ENCODE peak calls at places on chromosomes 13 and 19, in four cellular contexts. X is H1, J is K562, Y is HepG2. E is an unnamed sample.

GRCh38 chr19:14052470-14052869 is 9.4 kb downstream of the PALM3 start:
- DNase-seq in X (no peak), Y (no peak), J (no peak), E (no peak)

GRCh38 chr13:23966691-23967615 is 69.7 kb upstream of the C1QTNF9B start:
- DNase-seq in Y (no peak), J (no peak), X (no peak), E (no peak)

GRCh38 chr19:16403151-16403977 is 68.4 kb downstream of the EPS15L1 start:
- DNase-seq in J (no peak), X (no peak), Y (no peak), E (no peak)

GRCh38 chr13:98677398-98677797 is 75.1 kb downstream of the SLC15A1 start:
- DNase-seq in J (no peak), X (no peak), Y (no peak), E (no peak)

GRCh38 chr19:44577566-44577874 is 35.8 kb upstream of the IGSF23 start:
- DNase-seq in J (no peak), Y (no peak), X (no peak), E (no peak)

GRCh38 chr19:45655073-45655472 is 12.9 kb upstream of the GIPR start:
- DNase-seq in J (no peak), Y (no peak), X (no peak), E (no peak)

GRCh38 chr19:48553676-48554384 is 1.9 kb downstream of the SULT2B1 start:
- DNase-seq in J (peak), X (no peak), Y (peak), E (peak)

GRCh38 chr19:44723952-44724319 is 24.6 kb upstream of the BCL3 start:
- DNase-seq in X (peak), Y (peak), J (peak), E (peak)

GRCh38 chr19:37855098-37855497 is 51.3 kb downstream of the WDR87 start:
- DNase-seq in J (no peak), Y (no peak), X (no peak), E (no peak)

GRCh38 chr19:2325261-2326046 is 2.9 kb downstream of the LSM7 start:
- DNase-seq in Y (no peak), X (no peak), J (no peak), E (no peak)

GRCh38 chr13:99434258-99434788 is 66.9 kb upstream of the TM9SF2 start:
- DNase-seq in J (peak), Y (peak), X (no peak), E (no peak)

GRCh38 chr13:99386495-99386894 is 79.3 kb upstream of the GPR183 start:
- DNase-seq in X (no peak), Y (no peak), J (no peak), E (no peak)

GRCh38 chr19:54415208-54415900 is at the start of gene TTYH1:
- DNase-seq in Y (no peak), J (peak), X (no peak), E (no peak)

GRCh38 chr13:42272776-42273175 is 824 bp downstream of the AKAP11 start:
- DNase-seq in J (no peak), X (no peak), Y (no peak), E (no peak)

GRCh38 chr19:18894254-18895037 is 1.5 kb downstream of the CERS1 start:
- DNase-seq in Y (no peak), X (no peak), J (peak), E (no peak)

GRCh38 chr13:98428256-98428966 is 148.5 kb downstream of the STK24 start:
- DNase-seq in Y (no peak), X (no peak), J (no peak), E (no peak)

GRCh38 chr13:45310341-45311138 is 30.4 kb downstream of the TPT1 start:
- DNase-seq in X (no peak), Y (no peak), J (no peak), E (no peak)
- TF ChIP-seq PHF8 in X (no peak), Y (no peak), J (no peak), E (no peak)

DNA sequence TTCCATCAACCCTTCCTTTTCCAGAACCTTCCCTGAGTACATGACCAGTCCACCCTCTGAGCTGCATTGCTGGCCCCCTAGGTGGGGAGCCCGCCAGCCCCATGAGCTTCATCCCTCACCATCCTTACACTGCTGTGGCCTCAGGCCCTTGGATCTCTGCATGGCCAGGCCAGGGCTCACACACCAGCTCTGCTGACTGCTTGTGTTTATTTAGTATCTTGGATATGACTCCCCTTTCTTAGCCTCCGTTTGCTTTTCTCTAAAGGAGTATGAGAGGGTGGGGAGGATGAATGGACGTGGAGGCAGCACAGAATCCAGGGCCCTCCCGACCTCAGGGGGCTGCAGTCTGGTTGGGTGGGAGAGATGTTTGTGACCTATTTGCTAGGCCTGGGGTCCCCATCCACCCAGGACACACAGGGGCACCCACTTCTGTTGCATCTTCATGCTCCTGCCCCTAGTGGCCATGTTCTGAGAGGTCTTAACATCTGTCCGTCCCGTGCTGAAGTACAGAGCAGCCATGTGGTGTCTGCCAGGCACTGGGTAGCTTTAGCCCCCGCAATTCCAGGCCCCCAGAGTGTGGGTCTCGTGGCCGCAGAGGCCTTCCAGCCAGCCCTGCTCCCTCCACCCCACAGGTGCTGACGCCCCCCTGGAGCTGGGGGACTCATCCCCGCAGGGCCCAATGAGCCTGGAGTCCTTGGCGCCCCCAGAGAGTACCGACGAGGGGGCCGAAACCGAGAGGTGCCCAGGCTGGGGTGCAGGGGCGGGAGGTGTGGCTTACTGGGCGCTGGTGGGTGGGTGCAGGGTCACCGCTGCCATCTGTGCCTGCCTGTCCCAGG is 13.0 kb downstream of the ARHGEF1 start:
- DNase-seq in J (no peak), X (no peak), Y (no peak), E (peak)
- TF ChIP-seq POLR2A in J (no peak), X (no peak), Y (no peak), E (no peak)

GRCh38 chr13:114309806-114310410 is 4.4 kb upstream of the CHAMP1 start:
- DNase-seq in X (no peak), Y (no peak), J (no peak), E (no peak)
- TF ChIP-seq CHD2 in X (no peak), Y (no peak), J (no peak), E (no peak)

GRCh38 chr13:44155422-44156293 is 218.0 kb upstream of the SERP2 start:
- DNase-seq in X (no peak), J (no peak), Y (no peak), E (no peak)
- TF ChIP-seq PHF8 in X (no peak), J (no peak), Y (no peak), E (no peak)

DNA sequence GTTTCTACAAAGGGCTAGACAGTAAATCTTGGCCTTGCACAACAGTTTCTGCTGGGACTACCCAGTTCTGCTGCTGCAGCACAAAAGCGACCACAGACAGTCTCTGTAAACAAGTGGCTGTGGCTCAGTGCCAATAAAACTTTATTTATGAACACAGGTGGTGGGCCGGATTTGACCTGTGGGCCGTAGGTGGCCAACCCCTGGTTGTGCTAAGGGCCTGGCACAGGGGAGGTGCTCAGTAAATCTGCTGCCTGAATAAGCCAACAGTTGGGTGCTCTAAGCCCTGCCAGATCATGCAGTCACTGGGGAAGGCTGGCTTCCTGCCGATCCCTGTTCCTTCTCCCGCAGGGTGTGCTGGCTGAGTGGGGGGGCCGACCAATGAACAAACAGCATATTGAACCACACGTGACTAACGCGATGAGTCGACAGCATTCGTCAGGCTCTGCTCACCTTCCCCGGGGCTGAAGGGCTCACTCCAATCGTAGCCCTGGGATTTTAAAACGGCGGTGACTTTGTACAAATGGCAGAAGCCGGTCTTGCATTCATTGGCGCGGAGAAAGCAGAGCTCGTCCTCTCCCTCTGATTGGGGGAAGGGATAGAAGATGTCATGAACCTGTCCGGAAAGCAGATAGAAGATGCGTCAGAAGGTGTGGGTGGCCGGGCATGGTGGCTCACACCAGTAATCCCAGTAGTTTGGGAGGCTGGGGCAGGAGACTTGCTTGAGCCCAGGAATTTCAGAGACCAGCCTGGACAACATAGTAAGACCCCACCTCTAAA is 24.3 kb upstream of the MYDGF start:
- DNase-seq in J (peak), Y (no peak), X (no peak), E (peak)
- TF ChIP-seq POLR2A in J (no peak), Y (no peak), X (no peak), E (no peak)

DNA sequence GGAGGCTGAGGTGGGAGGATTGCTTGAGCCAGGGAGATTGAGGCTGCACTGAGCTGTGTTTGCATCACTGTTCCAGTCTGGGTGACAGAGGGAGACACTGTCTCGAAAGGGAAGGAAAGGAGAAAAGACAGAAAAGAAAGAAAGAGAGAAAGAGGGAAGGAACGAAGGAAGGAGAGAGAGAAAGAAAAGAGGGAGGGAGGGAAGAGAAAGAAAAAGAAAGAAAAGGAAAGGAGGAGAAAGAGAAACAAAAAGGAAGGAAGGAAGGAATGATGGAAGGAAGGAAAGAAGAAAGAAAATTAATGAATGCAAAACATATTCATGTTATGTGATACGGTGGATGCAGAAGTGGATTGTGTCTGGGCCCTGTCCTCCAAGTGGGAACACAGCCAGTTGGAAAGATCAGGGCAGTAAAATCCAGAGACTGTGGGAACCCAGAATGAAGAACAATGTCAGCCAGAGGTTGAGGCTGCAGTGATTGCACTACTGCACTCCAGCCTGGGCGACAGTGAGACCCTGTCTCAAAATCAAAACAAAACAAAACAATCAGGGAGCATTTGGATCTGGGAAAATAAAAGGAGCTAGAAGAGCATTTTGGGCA is 6.2 kb downstream of the PHLDB3 start:
- DNase-seq in X (no peak), J (no peak), Y (no peak), E (no peak)
- TF ChIP-seq CHD2 in X (no peak), J (no peak), Y (no peak), E (no peak)

GRCh38 chr19:50908311-50908710 is 2.9 kb downstream of the KLK4 start:
- DNase-seq in X (no peak), Y (no peak), J (no peak), E (no peak)

GRCh38 chr19:50909240-50910070 is 1.7 kb downstream of the KLK4 start:
- DNase-seq in Y (peak), J (peak), X (peak), E (peak)

GRCh38 chr19:50910722-50911121 is 473 bp downstream of the KLK4 start:
- DNase-seq in J (no peak), X (no peak), Y (no peak), E (no peak)

GRCh38 chr19:50902640-50903039 is 8.6 kb downstream of the KLK4 start:
- DNase-seq in X (no peak), J (no peak), Y (no peak), E (no peak)

DNA sequence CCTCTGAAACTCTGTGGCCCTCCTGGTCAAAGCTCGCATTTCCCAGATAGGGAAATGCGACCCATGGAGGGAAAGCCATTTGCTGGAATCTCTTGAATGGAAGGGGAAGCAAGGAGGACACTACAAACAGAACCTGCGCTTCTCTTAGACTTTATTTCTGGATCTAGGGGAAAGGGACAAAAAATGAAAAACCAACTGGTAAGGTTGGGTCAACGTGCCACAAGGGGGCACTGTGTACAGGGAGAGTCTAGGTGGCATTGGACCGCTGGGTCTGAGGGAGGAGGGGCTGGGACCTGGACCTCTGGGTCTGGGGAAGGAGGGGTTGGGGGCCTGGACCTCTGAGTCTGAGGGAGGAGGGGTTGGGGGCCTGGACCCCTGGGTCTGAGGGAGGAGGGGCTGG is 5.0 kb downstream of the KLK4 start:
- DNase-seq in Y (peak), J (peak), X (no peak), E (peak)
- TF ChIP-seq PHF8 in Y (no peak), J (no peak), X (no peak), E (no peak)

DNA sequence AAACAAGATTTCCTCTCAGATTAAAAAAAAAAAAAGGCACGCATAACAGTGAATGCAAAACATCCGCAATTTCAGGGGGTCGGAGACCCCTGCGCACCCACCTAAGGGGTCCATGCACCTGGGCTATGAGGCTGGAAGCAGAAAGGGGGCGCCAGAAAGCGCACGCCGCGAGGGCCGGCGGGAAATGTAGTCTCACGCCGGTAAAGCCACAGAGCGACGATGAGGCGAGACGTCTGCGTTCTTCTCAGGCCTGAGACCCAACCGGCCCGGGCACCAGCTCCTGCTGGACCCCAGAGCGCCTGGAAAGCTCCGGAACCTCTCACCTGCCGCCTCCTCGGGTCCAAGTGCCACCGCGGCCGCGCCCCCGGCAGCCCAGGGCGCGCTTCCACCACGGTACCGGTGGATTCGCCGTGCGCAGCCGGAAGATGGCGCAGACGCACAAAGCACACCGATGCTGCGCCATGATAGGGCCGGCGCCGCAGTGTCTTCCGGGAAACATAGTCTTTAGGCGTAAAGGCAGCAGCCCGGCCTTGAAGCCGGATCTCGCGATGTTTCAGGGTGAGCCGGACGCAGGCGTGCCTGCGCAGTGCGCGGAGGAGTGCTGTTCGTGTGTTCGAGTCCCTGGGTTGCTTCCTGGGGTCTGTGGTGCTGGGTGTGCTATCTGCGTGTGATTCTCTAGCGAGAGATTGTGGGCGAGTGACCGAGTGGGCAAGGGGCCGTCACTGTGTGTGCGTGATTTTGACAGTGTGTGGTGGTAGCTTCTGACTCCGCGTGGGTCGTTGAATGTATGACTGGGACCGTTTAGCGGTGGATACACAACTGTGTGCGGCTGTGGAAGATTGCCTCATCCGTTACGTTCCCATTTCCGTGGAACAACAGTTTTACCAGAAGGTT is at the start of gene ZNF582:
- DNase-seq in Y (peak), J (peak), X (peak), E (peak)
- TF ChIP-seq POLR2A in Y (no peak), J (peak), X (peak), E (peak)

DNA sequence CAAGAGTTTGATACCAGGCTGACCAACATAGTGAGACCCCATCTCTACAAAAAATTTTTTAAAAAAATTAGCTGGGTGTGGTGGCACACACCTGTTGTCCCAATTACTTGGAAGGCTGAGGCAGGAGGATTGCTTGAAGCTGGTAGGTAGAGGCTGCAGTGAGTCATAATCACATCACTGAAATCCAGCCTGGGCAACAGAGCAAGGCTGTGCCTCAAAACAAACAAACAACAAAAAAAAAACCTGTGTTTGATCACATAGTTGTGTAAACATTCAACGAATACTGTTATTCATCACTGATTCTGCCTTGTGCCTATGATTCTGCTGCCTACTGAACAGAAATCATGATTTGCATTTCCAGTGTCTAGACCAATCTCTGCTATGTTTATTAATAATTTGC is 134.0 kb downstream of the TBC1D4 start:
- DNase-seq in J (no peak), Y (no peak), X (no peak), E (peak)
- TF ChIP-seq CHD2 in J (no peak), Y (no peak), X (no peak), E (no peak)

E was measured in A549.